ENCODE peak calls at places on chromosomes 7 and 10, in four cellular contexts. One of them, this sample, is unnamed.

GRCh38 chr10:122044713-122045112 is 55.8 kb downstream of the TACC2 start:
- DNase-seq in K562: no peak
- DNase-seq in HepG2: no peak
- DNase-seq in HCT116: no peak
- DNase-seq in this sample: no peak

GRCh38 chr7:13822678-13823077 is 166.8 kb downstream of the ETV1 start:
- DNase-seq in HCT116: no peak
- DNase-seq in K562: no peak
- DNase-seq in HepG2: no peak
- DNase-seq in this sample: no peak

GRCh38 chr7:43108255-43109011 is 4.0 kb upstream of the HECW1 start:
- DNase-seq in HCT116: peak; percentile 44
- DNase-seq in HepG2: peak; percentile 45
- DNase-seq in K562: peak; percentile 74
- DNase-seq in this sample: peak; percentile 47

GRCh38 chr10:132101529-132101928 is 35.8 kb downstream of the JAKMIP3 start:
- DNase-seq in K562: peak; percentile 29
- DNase-seq in HepG2: no peak
- DNase-seq in HCT116: no peak
- DNase-seq in this sample: no peak

GRCh38 chr10:83012866-83013265 is 1126.4 kb upstream of the GHITM start:
- DNase-seq in K562: no peak
- DNase-seq in HCT116: no peak
- DNase-seq in HepG2: no peak
- DNase-seq in this sample: no peak

GRCh38 chr7:20267482-20267881 is 50.3 kb upstream of the MACC1 start:
- DNase-seq in HepG2: no peak
- DNase-seq in HCT116: no peak
- DNase-seq in K562: no peak
- DNase-seq in this sample: no peak

GRCh38 chr7:137454169-137455166 is 110.9 kb upstream of the PTN start:
- DNase-seq in HepG2: peak; percentile 24
- DNase-seq in HCT116: no peak
- DNase-seq in K562: peak; percentile 32
- DNase-seq in this sample: peak; percentile 20

GRCh38 chr10:8811201-8811600 is 756.7 kb downstream of the GATA3 start:
- DNase-seq in HCT116: no peak
- DNase-seq in K562: no peak
- DNase-seq in HepG2: no peak
- DNase-seq in this sample: no peak

GRCh38 chr10:28681345-28681763 is 4.0 kb downstream of the BAMBI start:
- DNase-seq in HepG2: no peak
- DNase-seq in HCT116: no peak
- DNase-seq in K562: no peak
- DNase-seq in this sample: no peak

GRCh38 chr10:133079836-133080682 is 7.7 kb upstream of the ADGRA1 start:
- DNase-seq in HCT116: no peak
- DNase-seq in K562: peak; percentile 12
- DNase-seq in HepG2: no peak
- DNase-seq in this sample: no peak

GRCh38 chr7:155751409-155751808 is 60.9 kb downstream of the SHH start:
- DNase-seq in HCT116: no peak
- DNase-seq in K562: no peak
- DNase-seq in HepG2: no peak
- DNase-seq in this sample: no peak

GRCh38 chr10:57791546-57791945 is 476.1 kb downstream of the IPMK start:
- DNase-seq in HepG2: no peak
- DNase-seq in HCT116: no peak
- DNase-seq in K562: no peak
- DNase-seq in this sample: no peak

GRCh38 chr7:108396094-108396493 is 60.1 kb downstream of the NRCAM start:
- DNase-seq in K562: no peak
- DNase-seq in HepG2: no peak
- DNase-seq in HCT116: no peak
- DNase-seq in this sample: no peak

GRCh38 chr10:125117941-125118630 is 42.3 kb downstream of the CTBP2 start:
- DNase-seq in HepG2: no peak
- DNase-seq in K562: no peak
- DNase-seq in HCT116: no peak
- DNase-seq in this sample: no peak

GRCh38 chr7:96591900-96592676 is 117.6 kb downstream of the SEM1 start:
- DNase-seq in HCT116: no peak
- DNase-seq in HepG2: no peak
- DNase-seq in K562: no peak
- DNase-seq in this sample: no peak
- TF ChIP-seq SIN3A in HCT116: no peak
- TF ChIP-seq SIN3A in HepG2: no peak
- TF ChIP-seq SIN3A in K562: no peak
- TF ChIP-seq SIN3A in this sample: no peak

GRCh38 chr10:69844698-69845097 is 43.0 kb downstream of the COL13A1 start:
- DNase-seq in HCT116: no peak
- DNase-seq in HepG2: no peak
- DNase-seq in K562: no peak
- DNase-seq in this sample: no peak

GRCh38 chr10:69843923-69844322 is 42.2 kb downstream of the COL13A1 start:
- DNase-seq in HCT116: no peak
- DNase-seq in K562: no peak
- DNase-seq in HepG2: no peak
- DNase-seq in this sample: no peak

GRCh38 chr10:69847458-69847857 is 45.8 kb downstream of the COL13A1 start:
- DNase-seq in HCT116: no peak
- DNase-seq in HepG2: no peak
- DNase-seq in K562: no peak
- DNase-seq in this sample: no peak

GRCh38 chr10:69846252-69847000 is 44.7 kb downstream of the COL13A1 start:
- DNase-seq in K562: no peak
- DNase-seq in HCT116: no peak
- DNase-seq in HepG2: no peak
- DNase-seq in this sample: no peak

DNA sequence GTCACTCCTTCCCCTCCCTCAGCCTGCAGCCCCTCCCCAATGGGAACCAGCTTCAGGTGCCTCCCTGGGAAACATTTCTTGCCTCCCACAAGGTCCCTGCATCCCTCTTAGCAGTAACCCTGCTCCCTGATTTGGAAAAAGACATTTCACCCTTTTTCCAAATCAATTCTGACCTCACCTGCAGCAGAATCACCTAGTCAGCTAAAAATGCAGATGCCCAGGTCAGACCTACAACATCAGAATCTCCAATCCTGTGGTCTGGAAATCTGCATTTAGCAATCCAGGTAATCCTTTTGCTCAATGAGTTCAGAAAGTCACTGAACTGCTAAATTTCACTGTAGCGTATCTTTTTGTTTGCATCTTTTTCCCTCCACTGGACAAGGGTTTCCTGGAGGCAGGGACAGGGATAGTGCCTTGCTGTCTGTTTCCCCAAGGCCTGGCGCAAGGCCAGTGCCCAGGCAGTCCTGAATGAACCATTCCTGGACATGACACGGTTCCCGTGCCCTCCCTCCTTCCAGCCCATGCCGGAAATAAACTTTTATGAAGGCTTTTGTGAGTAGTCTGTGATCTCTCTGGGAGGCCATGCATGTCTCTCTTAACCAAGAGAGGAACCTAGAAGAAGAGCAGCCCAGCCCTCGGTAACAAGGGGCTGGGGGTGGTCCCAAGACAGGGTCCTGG is 44.0 kb downstream of the COL13A1 start:
- DNase-seq in HepG2: no peak
- DNase-seq in HCT116: no peak
- DNase-seq in K562: no peak
- DNase-seq in this sample: no peak
- TF ChIP-seq TCF7L2 in HepG2: no peak
- TF ChIP-seq TCF7L2 in HCT116: no peak
- TF ChIP-seq TCF7L2 in K562: no peak
- TF ChIP-seq TCF7L2 in this sample: no peak

GRCh38 chr10:689433-690226 is at the start of gene DIP2C:
- DNase-seq in HCT116: peak; percentile 16
- DNase-seq in K562: no peak
- DNase-seq in HepG2: peak; percentile 16
- DNase-seq in this sample: no peak
- TF ChIP-seq SIN3A in HCT116: no peak
- TF ChIP-seq SIN3A in K562: no peak
- TF ChIP-seq SIN3A in HepG2: no peak
- TF ChIP-seq SIN3A in this sample: peak; percentile 37

GRCh38 chr10:129761573-129761972 is 202.5 kb downstream of the EBF3 start:
- DNase-seq in K562: no peak
- DNase-seq in HCT116: no peak
- DNase-seq in HepG2: no peak
- DNase-seq in this sample: no peak
- TF ChIP-seq TCF7L2 in K562: no peak
- TF ChIP-seq TCF7L2 in HCT116: no peak
- TF ChIP-seq TCF7L2 in HepG2: no peak
- TF ChIP-seq TCF7L2 in this sample: no peak

GRCh38 chr7:107151538-107151937 is 17.3 kb upstream of the HBP1 start:
- DNase-seq in HepG2: no peak
- DNase-seq in HCT116: no peak
- DNase-seq in K562: no peak
- DNase-seq in this sample: no peak
- TF ChIP-seq SIN3A in HepG2: no peak
- TF ChIP-seq SIN3A in HCT116: no peak
- TF ChIP-seq SIN3A in K562: no peak
- TF ChIP-seq SIN3A in this sample: no peak

GRCh38 chr10:74072503-74072902 is 74.6 kb downstream of the VCL start:
- DNase-seq in K562: no peak
- DNase-seq in HCT116: peak; percentile 28
- DNase-seq in HepG2: no peak
- DNase-seq in this sample: peak; percentile 59

GRCh38 chr10:74067373-74068370 is 69.8 kb downstream of the VCL start:
- DNase-seq in K562: no peak
- DNase-seq in HCT116: no peak
- DNase-seq in HepG2: no peak
- DNase-seq in this sample: no peak

GRCh38 chr10:74075906-74076305 is 74.7 kb downstream of the AP3M1 start:
- DNase-seq in K562: no peak
- DNase-seq in HepG2: no peak
- DNase-seq in HCT116: no peak
- DNase-seq in this sample: no peak

GRCh38 chr10:74076961-74077360 is 73.7 kb downstream of the AP3M1 start:
- DNase-seq in HepG2: no peak
- DNase-seq in K562: no peak
- DNase-seq in HCT116: no peak
- DNase-seq in this sample: no peak

GRCh38 chr10:74071151-74071550 is 73.2 kb downstream of the VCL start:
- DNase-seq in HCT116: no peak
- DNase-seq in HepG2: no peak
- DNase-seq in K562: no peak
- DNase-seq in this sample: no peak
- TF ChIP-seq TCF7L2 in HCT116: no peak
- TF ChIP-seq TCF7L2 in HepG2: no peak
- TF ChIP-seq TCF7L2 in K562: no peak
- TF ChIP-seq TCF7L2 in this sample: no peak

This sample was measured in Panc1.